ENCODE peak calls at places on chromosomes 12 and 14, in four cellular contexts. Y is left lobe of liver, L is H4, F is fibroblast of gingiva. I is an unnamed sample.

GRCh38 chr14:61385002-61385685 is 63.8 kb downstream of the PRKCH start:
- DNase-seq in L (no peak), Y (no peak), F (no peak), I (peak; percentile 15)

GRCh38 chr12:60231301-60231700 is 635.5 kb downstream of the SLC16A7 start:
- DNase-seq in F (no peak), L (no peak), Y (no peak), I (no peak)

GRCh38 chr12:15265868-15266267 is 44.7 kb upstream of the RERG start:
- DNase-seq in Y (no peak), L (no peak), F (no peak), I (no peak)

GRCh38 chr14:91886961-91887360 is 19.6 kb upstream of the TC2N start:
- DNase-seq in Y (no peak), L (no peak), F (no peak), I (no peak)

GRCh38 chr14:61111145-61112130 is 130.4 kb downstream of the SLC38A6 start:
- DNase-seq in F (no peak), Y (no peak), L (no peak), I (no peak)

GRCh38 chr14:22699801-22700564 is 55.8 kb upstream of the OR6J1 start:
- DNase-seq in Y (no peak), L (no peak), F (no peak), I (peak; percentile 7)

GRCh38 chr14:77120771-77121743 is 20.5 kb downstream of the ZDHHC22 start:
- DNase-seq in Y (no peak), F (no peak), L (no peak), I (no peak)

GRCh38 chr12:11630046-11630706 is 19.3 kb upstream of the ETV6 start:
- DNase-seq in L (no peak), Y (no peak), F (no peak), I (no peak)

GRCh38 chr14:32657081-32657480 is 281.6 kb upstream of the NPAS3 start:
- DNase-seq in F (peak; percentile 91), Y (no peak), L (peak; percentile 82), I (peak; percentile 84)

GRCh38 chr12:131833896-131834641 is 5.9 kb downstream of the MMP17 start:
- DNase-seq in F (no peak), Y (no peak), L (no peak), I (peak; percentile 61)

GRCh38 chr14:67335781-67336180 is 23.8 kb downstream of the ATP6V1D start:
- DNase-seq in L (peak; percentile 37), Y (no peak), F (no peak), I (no peak)

GRCh38 chr12:100862600-100863149 is 68.1 kb downstream of the ANO4 start:
- DNase-seq in Y (no peak), F (no peak), L (no peak), I (no peak)

GRCh38 chr12:124322271-124322998 is 27.5 kb downstream of the RFLNA start:
- DNase-seq in L (no peak), Y (no peak), F (no peak), I (no peak)

GRCh38 chr12:79451988-79452387 is 238.8 kb downstream of the PAWR start:
- DNase-seq in L (peak; percentile 85), F (peak; percentile 89), Y (no peak), I (peak; percentile 95)

GRCh38 chr14:28635387-28635786 is 131.2 kb upstream of the FOXG1 start:
- DNase-seq in F (peak; percentile 58), Y (no peak), L (peak; percentile 30), I (peak; percentile 42)

GRCh38 chr14:49950275-49951250 is 57.7 kb downstream of the ARF6 start:
- DNase-seq in L (no peak), Y (peak; percentile 79), F (no peak), I (no peak)

GRCh38 chr12:114628199-114628598 is 55.8 kb downstream of the TBX3 start:
- DNase-seq in F (no peak), L (no peak), Y (no peak), I (no peak)

GRCh38 chr12:50765325-50765911 is 1.5 kb downstream of the ATF1 start:
- DNase-seq in Y (no peak), L (peak; percentile 56), F (peak; percentile 44), I (peak; percentile 74)

GRCh38 chr14:40271480-40271879 is 839.2 kb upstream of the FBXO33 start:
- DNase-seq in Y (no peak), F (no peak), L (no peak), I (no peak)

GRCh38 chr14:99055816-99056215 is 216.2 kb downstream of the BCL11B start:
- DNase-seq in Y (no peak), L (no peak), F (no peak), I (no peak)

GRCh38 chr14:93857081-93857480 is 68.8 kb upstream of the PRIMA1 start:
- DNase-seq in F (no peak), L (no peak), Y (no peak), I (no peak)